ENCODE peak calls at places on chromosome 1, in nine cellular contexts. U is CD8-positive, alpha-beta memory T cell; P is esophagus squamous epithelium; W is pancreas; Z is tibial artery; M is lower lobe of right lung; G is iPS DF 6.9; S is heart left ventricle; J is H1. N is an unnamed sample.

GRCh38 chr1:101181930-101182329 is 54.9 kb upstream of the S1PR1 start:
- DNase-seq in Z (peak; percentile 23), W (no peak), P (no peak), U (no peak), J (no peak), S (peak; percentile 36), M (no peak), G (no peak), N (no peak)

GRCh38 chr1:54390655-54391054 is 15.5 kb downstream of the SSBP3 start:
- DNase-seq in Z (no peak), J (no peak), S (no peak), U (no peak), P (no peak), W (no peak), M (no peak), G (no peak), N (no peak)

GRCh38 chr1:22760453-22760852 is 49.8 kb downstream of the EPHB2 start:
- DNase-seq in M (no peak), S (no peak), U (no peak), J (no peak), Z (no peak), P (no peak), G (no peak), W (no peak), N (no peak)

GRCh38 chr1:64933296-64934070 is 32.9 kb downstream of the JAK1 start:
- DNase-seq in M (no peak), U (no peak), S (peak; percentile 30), J (no peak), W (no peak), Z (peak; percentile 63), P (no peak), G (no peak), N (no peak)

GRCh38 chr1:162055062-162055461 is 14.4 kb upstream of the NOS1AP start:
- DNase-seq in U (no peak), W (no peak), P (no peak), Z (no peak), J (no peak), G (no peak), M (no peak), S (no peak), N (no peak)

GRCh38 chr1:41758490-41758889 is 160.2 kb downstream of the HIVEP3 start:
- DNase-seq in M (no peak), J (no peak), S (no peak), U (no peak), Z (no peak), P (no peak), W (no peak), G (no peak), N (no peak)

GRCh38 chr1:67626495-67627235 is 58.3 kb upstream of the GADD45A start:
- DNase-seq in U (no peak), S (no peak), M (no peak), J (no peak), W (no peak), Z (no peak), G (no peak), P (no peak), N (no peak)

GRCh38 chr1:233791750-233792149 is 112.7 kb upstream of the SLC35F3 start:
- DNase-seq in G (no peak), M (no peak), S (no peak), P (no peak), Z (no peak), U (no peak), J (no peak), W (no peak), N (no peak)

GRCh38 chr1:207579436-207579799 is 65.5 kb upstream of the CR1L start:
- DNase-seq in P (no peak), Z (no peak), G (peak; percentile 82), U (no peak), M (peak; percentile 28), J (peak; percentile 36), S (peak; percentile 19), W (no peak), N (no peak)

GRCh38 chr1:45012639-45013278 is 705 bp downstream of the UROD start:
- DNase-seq in J (no peak), Z (peak; percentile 83), P (no peak), G (no peak), S (peak; percentile 84), U (no peak), M (peak; percentile 86), W (peak; percentile 84), N (peak; percentile 81)

GRCh38 chr1:246659594-246660140 is 64.5 kb upstream of the SCCPDH start:
- DNase-seq in P (no peak), W (no peak), J (no peak), G (no peak), M (no peak), U (no peak), S (no peak), Z (no peak), N (no peak)

GRCh38 chr1:151942882-151943281 is 33.6 kb upstream of the THEM4 start:
- DNase-seq in S (no peak), Z (no peak), W (no peak), U (no peak), G (no peak), J (no peak), P (no peak), M (no peak), N (no peak)

GRCh38 chr1:185420588-185421081 is 103.6 kb upstream of the IVNS1ABP start:
- DNase-seq in S (no peak), W (no peak), M (peak; percentile 46), P (no peak), G (no peak), Z (no peak), J (no peak), U (peak; percentile 4), N (no peak)

GRCh38 chr1:109299984-109300343 is 6.8 kb downstream of the MYBPHL start:
- DNase-seq in M (no peak), U (no peak), W (no peak), S (no peak), J (no peak), G (no peak), Z (no peak), P (no peak), N (no peak)

GRCh38 chr1:169460193-169460833 is 25.4 kb downstream of the SLC19A2 start:
- DNase-seq in G (peak; percentile 5), S (no peak), Z (no peak), W (no peak), M (peak; percentile 59), U (no peak), P (no peak), J (peak; percentile 21), N (no peak)

GRCh38 chr1:159779403-159779851 is 1.3 kb upstream of the DUSP23 start:
- DNase-seq in U (no peak), P (no peak), S (no peak), M (no peak), G (no peak), Z (peak; percentile 31), J (no peak), W (no peak), N (no peak)

GRCh38 chr1:194268839-194269238 is 1082.4 kb upstream of the B3GALT2 start:
- DNase-seq in U (no peak), M (no peak), W (no peak), S (no peak), J (no peak), P (no peak), G (no peak), Z (no peak), N (no peak)

GRCh38 chr1:85578321-85579295 is 2.0 kb upstream of the CCN1 start:
- DNase-seq in S (no peak), M (no peak), W (no peak), U (no peak), P (no peak), G (no peak), Z (no peak), J (no peak), N (no peak)

GRCh38 chr1:19785660-19786059 is 14.1 kb downstream of the TMCO4 start:
- DNase-seq in J (no peak), W (no peak), M (no peak), Z (no peak), S (no peak), P (no peak), U (no peak), G (no peak), N (no peak)

GRCh38 chr1:218163371-218163770 is 121.7 kb upstream of the RRP15 start:
- DNase-seq in J (no peak), M (no peak), W (no peak), Z (no peak), U (no peak), S (no peak), P (no peak), G (no peak), N (no peak)
- H3K27me3 ChIP-seq in J (no peaks in the 10 kb centered on the region), M (peaks cover 64% of the 10 kb centered on the region), W (peaks cover 6% of the 10 kb centered on the region), Z (no peaks in the 10 kb centered on the region), U (peaks cover 11% of the 10 kb centered on the region), S (peaks cover 6% of the 10 kb centered on the region), P (peaks cover 99% of the 10 kb centered on the region), G (peaks cover 2% of the 10 kb centered on the region), N (peaks cover 90% of the 10 kb centered on the region)

GRCh38 chr1:201740086-201740541 is 88.8 kb upstream of the IPO9 start:
- DNase-seq in Z (no peak), G (no peak), M (no peak), W (peak; percentile 42), S (no peak), P (no peak), J (no peak), U (no peak), N (no peak)
- H3K27me3 ChIP-seq in Z (no peaks in the 10 kb centered on the region), G (no peaks in the 10 kb centered on the region), M (peaks cover 4% of the 10 kb centered on the region), W (no peaks in the 10 kb centered on the region), S (no peaks in the 10 kb centered on the region), P (no peaks in the 10 kb centered on the region), J (no peaks in the 10 kb centered on the region), U (peaks cover 10% of the 10 kb centered on the region), N (no peaks in the 10 kb centered on the region)

GRCh38 chr1:118990513-118991131 is 2.5 kb upstream of the TBX15 start:
- DNase-seq in W (no peak), P (no peak), U (no peak), Z (no peak), M (no peak), J (no peak), G (no peak), S (no peak), N (no peak)

GRCh38 chr1:118991448-118991847 is 3.3 kb upstream of the TBX15 start:
- DNase-seq in M (no peak), J (no peak), W (no peak), S (no peak), Z (no peak), U (no peak), G (no peak), P (no peak), N (no peak)

GRCh38 chr1:118992868-118993711 is 4.9 kb upstream of the TBX15 start:
- DNase-seq in P (no peak), U (no peak), S (no peak), Z (no peak), G (no peak), W (no peak), J (no peak), M (no peak), N (no peak)

GRCh38 chr1:118993712-118994049 is 5.5 kb upstream of the TBX15 start:
- DNase-seq in G (no peak), P (no peak), M (no peak), Z (no peak), J (no peak), W (no peak), U (no peak), S (no peak), N (no peak)

GRCh38 chr1:118992426-118992825 is 4.3 kb upstream of the TBX15 start:
- DNase-seq in M (no peak), G (no peak), S (no peak), U (no peak), P (no peak), Z (no peak), J (no peak), W (no peak), N (no peak)
- H3K27me3 ChIP-seq in M (peaks cover 100% of the 10 kb centered on the region), G (peaks cover 93% of the 10 kb centered on the region), S (peaks cover 46% of the 10 kb centered on the region), U (peaks cover 51% of the 10 kb centered on the region), P (peaks cover 100% of the 10 kb centered on the region), Z (no peaks in the 10 kb centered on the region), J (peaks cover 100% of the 10 kb centered on the region), W (no peaks in the 10 kb centered on the region), N (peaks cover 100% of the 10 kb centered on the region)

GRCh38 chr1:177172331-177172730 is 1.6 kb downstream of the BRINP2 start:
- DNase-seq in G (no peak), P (no peak), J (no peak), W (no peak), M (no peak), U (no peak), Z (no peak), S (no peak), N (no peak)
- H3K27me3 ChIP-seq in G (peaks cover 26% of the 10 kb centered on the region), P (peaks cover 92% of the 10 kb centered on the region), J (peaks cover 52% of the 10 kb centered on the region), W (no peaks in the 10 kb centered on the region), M (peaks cover 31% of the 10 kb centered on the region), U (no peaks in the 10 kb centered on the region), Z (no peaks in the 10 kb centered on the region), S (peaks cover 2% of the 10 kb centered on the region), N (peaks cover 95% of the 10 kb centered on the region)

N was measured in left ventricle myocardium inferior.